ENCODE peak calls at places on chromosomes 1 and 21, in six cellular contexts. One of them, this sample, is unnamed.
A peak's percentile ranks its signal among the peaks of the same experiment; 100 is the strongest.

GRCh38 chr1:18939398-18940302 is 16.8 kb downstream of the IFFO2 start:
- DNase-seq in BJ: no peak
- DNase-seq in lung: no peak
- DNase-seq in AG10803: peak; percentile 71
- DNase-seq in IMR-90: peak; percentile 73
- DNase-seq in psoas muscle: no peak
- DNase-seq in this sample: no peak

GRCh38 chr1:247303211-247303610 is 28.5 kb downstream of the ZNF496 start:
- DNase-seq in BJ: no peak
- DNase-seq in lung: no peak
- DNase-seq in AG10803: no peak
- DNase-seq in psoas muscle: no peak
- DNase-seq in IMR-90: no peak
- DNase-seq in this sample: no peak

GRCh38 chr1:21139601-21140000 is 37.1 kb downstream of the EIF4G3 start:
- DNase-seq in AG10803: no peak
- DNase-seq in IMR-90: no peak
- DNase-seq in psoas muscle: peak; percentile 62
- DNase-seq in BJ: no peak
- DNase-seq in lung: no peak
- DNase-seq in this sample: no peak

GRCh38 chr1:83583351-83584014 is 415.4 kb downstream of the TTLL7 start:
- DNase-seq in IMR-90: no peak
- DNase-seq in psoas muscle: no peak
- DNase-seq in BJ: no peak
- DNase-seq in lung: no peak
- DNase-seq in AG10803: peak; percentile 13
- DNase-seq in this sample: no peak

GRCh38 chr1:167635941-167636340 is 5.9 kb downstream of the RCSD1 start:
- DNase-seq in BJ: no peak
- DNase-seq in AG10803: no peak
- DNase-seq in psoas muscle: no peak
- DNase-seq in IMR-90: no peak
- DNase-seq in lung: no peak
- DNase-seq in this sample: no peak

GRCh38 chr1:1374068-1374860 is 743 bp downstream of the AURKAIP1 start:
- DNase-seq in IMR-90: no peak
- DNase-seq in lung: no peak
- DNase-seq in BJ: no peak
- DNase-seq in psoas muscle: peak; percentile 69
- DNase-seq in AG10803: no peak
- DNase-seq in this sample: no peak

GRCh38 chr1:179762241-179762640 is 19.1 kb downstream of the FAM163A start:
- DNase-seq in AG10803: no peak
- DNase-seq in lung: no peak
- DNase-seq in IMR-90: no peak
- DNase-seq in BJ: no peak
- DNase-seq in psoas muscle: no peak
- DNase-seq in this sample: no peak

GRCh38 chr1:228372183-228373003 is 34.2 kb downstream of the TRIM11 start:
- DNase-seq in lung: no peak
- DNase-seq in psoas muscle: peak; percentile 75
- DNase-seq in IMR-90: no peak
- DNase-seq in AG10803: no peak
- DNase-seq in BJ: no peak
- DNase-seq in this sample: no peak

GRCh38 chr21:39685991-39686390 is 59.0 kb upstream of the IGSF5 start:
- DNase-seq in AG10803: no peak
- DNase-seq in lung: no peak
- DNase-seq in IMR-90: no peak
- DNase-seq in psoas muscle: no peak
- DNase-seq in BJ: no peak
- DNase-seq in this sample: no peak

GRCh38 chr1:53966794-53967193 is 20.6 kb downstream of the LRRC42 start:
- DNase-seq in psoas muscle: no peak
- DNase-seq in lung: no peak
- DNase-seq in AG10803: no peak
- DNase-seq in BJ: no peak
- DNase-seq in IMR-90: no peak
- DNase-seq in this sample: no peak

GRCh38 chr21:36966846-36967657 is 583 bp upstream of the HLCS start:
- DNase-seq in lung: no peak
- DNase-seq in AG10803: no peak
- DNase-seq in IMR-90: no peak
- DNase-seq in psoas muscle: no peak
- DNase-seq in BJ: no peak
- DNase-seq in this sample: no peak

DNA sequence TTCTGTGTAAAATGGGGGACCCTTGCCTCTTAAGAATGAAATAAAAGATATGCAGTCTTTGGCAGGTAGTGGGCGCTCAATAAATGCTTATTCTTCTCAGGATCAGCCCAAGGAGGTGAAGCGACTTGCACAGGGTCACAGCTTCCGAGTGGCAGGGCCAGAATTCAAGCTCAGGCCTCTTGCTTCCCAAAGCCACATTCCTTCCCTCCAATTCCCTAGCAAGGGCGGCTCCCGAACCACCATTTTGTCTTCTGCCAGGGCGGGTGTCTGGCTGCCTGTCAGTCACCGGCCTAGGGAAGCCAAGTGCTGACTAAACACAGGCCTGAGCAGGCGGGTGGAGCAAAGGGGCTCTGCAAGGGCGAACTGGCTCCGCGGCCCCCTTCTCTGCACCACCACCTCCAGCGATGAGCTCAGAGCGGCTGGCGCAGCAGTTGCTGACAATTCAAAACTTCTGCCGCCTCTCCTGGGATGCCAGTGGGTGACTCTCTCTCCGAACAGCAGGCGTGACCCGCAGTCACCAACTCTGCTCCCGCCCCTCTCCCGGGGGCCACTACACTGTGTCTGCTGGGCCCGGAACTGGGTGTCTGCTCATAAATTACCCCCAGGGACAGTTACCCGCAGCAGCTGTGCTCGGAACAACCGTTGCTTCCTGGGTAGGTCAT is 10.8 kb downstream of the GPR3 start:
- DNase-seq in psoas muscle: peak; percentile 91
- DNase-seq in lung: peak; percentile 51
- DNase-seq in IMR-90: peak; percentile 42
- DNase-seq in AG10803: peak; percentile 72
- DNase-seq in BJ: no peak
- DNase-seq in this sample: no peak
- TF ChIP-seq CTCF in psoas muscle: peak; percentile 19
- TF ChIP-seq CTCF in lung: no peak
- TF ChIP-seq CTCF in IMR-90: peak; percentile 28
- TF ChIP-seq CTCF in AG10803: peak; percentile 39
- TF ChIP-seq CTCF in BJ: peak; percentile 42
- TF ChIP-seq CTCF in this sample: peak; percentile 30

DNA sequence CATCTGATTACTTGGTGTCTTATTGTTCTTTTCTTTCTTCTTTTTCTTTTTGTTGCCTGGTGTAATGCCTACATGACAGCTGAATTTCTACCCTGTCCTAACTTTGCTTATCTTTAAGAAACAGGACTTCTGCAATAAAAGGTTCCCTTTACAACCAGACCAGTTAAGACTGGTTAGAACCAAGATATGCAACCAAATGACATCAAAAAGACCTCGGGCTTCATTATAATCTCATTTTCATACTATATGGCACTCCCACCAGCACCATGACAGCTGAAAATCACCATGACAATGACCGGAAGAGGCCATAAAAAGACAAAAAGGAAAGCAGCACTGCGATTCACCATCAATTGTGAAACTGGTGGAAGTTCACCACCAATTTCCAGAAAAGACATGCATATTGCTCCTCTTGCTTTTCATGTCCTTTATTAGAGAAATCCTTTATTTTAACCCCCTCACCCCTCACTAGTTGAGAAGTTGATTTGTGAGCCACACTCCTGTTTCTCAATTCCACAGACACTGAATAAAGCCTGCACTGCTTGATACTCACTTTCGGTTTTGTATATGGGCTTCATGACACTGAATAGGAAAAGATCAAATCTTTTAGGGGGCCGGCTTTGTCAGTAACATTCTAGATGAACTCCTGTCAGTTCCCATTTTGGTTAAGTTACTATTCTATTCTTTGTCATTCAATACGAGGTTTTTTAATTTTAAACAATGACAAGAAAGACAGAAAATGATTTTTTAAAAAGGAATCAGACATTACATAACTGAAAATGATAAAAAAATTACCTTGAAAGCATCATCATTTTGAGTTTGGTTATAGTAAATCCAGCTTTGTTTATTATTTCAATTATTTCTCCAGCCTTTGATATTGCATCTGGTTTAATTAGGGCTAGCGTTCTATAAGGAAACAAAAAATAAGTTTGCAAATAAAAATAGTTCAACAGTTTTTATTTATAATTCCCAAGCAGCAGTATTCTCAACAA is 58.1 kb downstream of the NME7 start:
- DNase-seq in psoas muscle: no peak
- DNase-seq in AG10803: no peak
- DNase-seq in IMR-90: no peak
- DNase-seq in BJ: no peak
- DNase-seq in lung: no peak
- DNase-seq in this sample: no peak
- H3K4me3 ChIP-seq in psoas muscle: no peak overlapping the region
- H3K4me3 ChIP-seq in AG10803: no peak overlapping the region
- H3K4me3 ChIP-seq in IMR-90: no peak overlapping the region
- H3K4me3 ChIP-seq in BJ: no peak overlapping the region
- H3K4me3 ChIP-seq in lung: no peak overlapping the region
- H3K4me3 ChIP-seq in this sample: no peak overlapping the region

DNA sequence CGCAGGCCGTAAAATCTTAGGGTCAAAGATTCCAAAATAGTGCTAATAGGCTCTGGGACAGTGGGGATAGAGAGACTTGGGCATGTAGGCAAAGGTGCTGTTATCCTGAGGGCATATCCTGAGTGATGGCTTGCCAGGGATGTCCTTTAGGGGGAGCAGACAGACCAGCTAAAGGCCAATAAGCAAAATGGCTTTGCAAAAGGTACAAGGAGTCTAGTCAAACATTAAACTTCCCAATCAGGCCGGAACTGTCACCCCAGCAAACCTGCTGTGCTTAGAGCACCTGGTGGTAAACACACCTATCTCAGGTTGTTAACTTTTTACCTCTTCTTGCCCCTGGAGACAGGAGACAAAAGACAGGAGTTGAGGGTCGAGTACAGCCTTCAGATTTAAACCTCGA is 49.1 kb downstream of the TRABD2B start:
- DNase-seq in psoas muscle: no peak
- DNase-seq in BJ: no peak
- DNase-seq in IMR-90: no peak
- DNase-seq in AG10803: no peak
- DNase-seq in lung: no peak
- DNase-seq in this sample: no peak
- TF ChIP-seq CTCF in psoas muscle: no peak
- TF ChIP-seq CTCF in BJ: no peak
- TF ChIP-seq CTCF in IMR-90: no peak
- TF ChIP-seq CTCF in AG10803: peak; percentile 30
- TF ChIP-seq CTCF in lung: no peak
- TF ChIP-seq CTCF in this sample: peak; percentile 26

GRCh38 chr1:109112652-109113285 is 1.1 kb upstream of the ELAPOR1 start:
- DNase-seq in IMR-90: peak; percentile 85
- DNase-seq in lung: peak; percentile 94
- DNase-seq in BJ: peak; percentile 44
- DNase-seq in AG10803: peak; percentile 84
- DNase-seq in psoas muscle: peak; percentile 97
- DNase-seq in this sample: peak; percentile 44
- H3K4me3 ChIP-seq in IMR-90: no peak overlapping the region
- H3K4me3 ChIP-seq in lung: no peak overlapping the region
- H3K4me3 ChIP-seq in BJ: peak overlapping the region; percentile 3
- H3K4me3 ChIP-seq in AG10803: peak overlapping the region; percentile 6
- H3K4me3 ChIP-seq in psoas muscle: peak overlapping the region; percentile 56
- H3K4me3 ChIP-seq in this sample: no peak overlapping the region

GRCh38 chr1:154329152-154329521 is 3.8 kb downstream of the ATP8B2 start:
- DNase-seq in psoas muscle: no peak
- DNase-seq in BJ: no peak
- DNase-seq in lung: no peak
- DNase-seq in AG10803: peak; percentile 15
- DNase-seq in IMR-90: no peak
- DNase-seq in this sample: no peak
- TF ChIP-seq CTCF in psoas muscle: no peak
- TF ChIP-seq CTCF in BJ: peak; percentile 49
- TF ChIP-seq CTCF in lung: no peak
- TF ChIP-seq CTCF in AG10803: peak; percentile 35
- TF ChIP-seq CTCF in IMR-90: peak; percentile 18
- TF ChIP-seq CTCF in this sample: peak; percentile 36

GRCh38 chr1:201730611-201731010 is 98.3 kb upstream of the IPO9 start:
- DNase-seq in BJ: no peak
- DNase-seq in psoas muscle: no peak
- DNase-seq in IMR-90: no peak
- DNase-seq in AG10803: no peak
- DNase-seq in lung: no peak
- DNase-seq in this sample: no peak
- H3K4me3 ChIP-seq in BJ: no peak overlapping the region
- H3K4me3 ChIP-seq in psoas muscle: no peak overlapping the region
- H3K4me3 ChIP-seq in IMR-90: no peak overlapping the region
- H3K4me3 ChIP-seq in AG10803: no peak overlapping the region
- H3K4me3 ChIP-seq in lung: no peak overlapping the region
- H3K4me3 ChIP-seq in this sample: no peak overlapping the region

DNA sequence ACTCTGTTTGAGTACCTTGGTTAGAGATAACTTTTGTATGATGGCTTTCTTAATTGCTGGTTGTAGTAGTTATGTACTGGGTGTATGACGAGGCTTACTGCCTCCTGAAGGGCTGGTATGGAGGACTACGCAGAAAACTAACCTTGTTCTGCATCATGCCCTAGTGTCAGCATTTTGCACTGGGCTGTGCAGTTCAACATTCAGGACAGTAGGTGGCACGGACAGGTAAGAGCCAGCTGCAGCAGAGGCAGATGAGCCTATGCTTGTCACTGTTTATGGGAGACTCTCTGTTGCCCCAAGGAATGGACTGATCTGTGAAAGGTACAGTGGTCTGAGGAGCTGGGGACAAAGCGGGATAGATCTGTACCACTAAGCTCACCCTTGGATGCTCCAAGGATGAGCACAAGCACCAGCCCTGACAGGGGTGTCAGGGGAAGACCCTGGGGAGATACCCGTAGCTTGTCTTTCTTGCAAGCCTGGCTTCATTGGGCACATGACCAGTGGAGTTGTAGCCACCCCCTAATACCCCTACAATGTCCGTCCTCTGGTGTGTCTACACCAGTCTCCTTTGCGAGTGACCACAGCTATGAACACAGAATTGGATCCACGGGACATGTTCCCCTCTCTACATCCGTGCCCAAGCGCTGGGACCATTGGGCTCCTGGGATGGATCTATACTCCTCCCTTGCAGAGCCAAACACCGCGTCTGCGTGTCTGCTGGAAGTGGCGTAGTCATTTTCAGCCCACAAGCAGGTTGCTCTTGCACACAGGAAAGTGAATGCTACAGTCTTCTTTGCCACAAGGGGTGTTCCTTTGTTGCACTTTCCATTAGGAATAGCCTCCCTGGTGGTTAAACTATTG is 51.1 kb upstream of the CFHR3 start:
- DNase-seq in lung: peak; percentile 45
- DNase-seq in psoas muscle: no peak
- DNase-seq in AG10803: peak; percentile 61
- DNase-seq in BJ: no peak
- DNase-seq in IMR-90: peak; percentile 23
- DNase-seq in this sample: peak; percentile 4
- TF ChIP-seq CTCF in lung: no peak
- TF ChIP-seq CTCF in psoas muscle: peak; percentile 7
- TF ChIP-seq CTCF in AG10803: peak; percentile 87
- TF ChIP-seq CTCF in BJ: peak; percentile 79
- TF ChIP-seq CTCF in IMR-90: peak; percentile 34
- TF ChIP-seq CTCF in this sample: peak; percentile 62

GRCh38 chr1:157042852-157043251 is 2.7 kb downstream of the ARHGEF11 start:
- DNase-seq in BJ: no peak
- DNase-seq in IMR-90: no peak
- DNase-seq in AG10803: peak; percentile 17
- DNase-seq in psoas muscle: no peak
- DNase-seq in lung: no peak
- DNase-seq in this sample: peak; percentile 33
- H3K4me3 ChIP-seq in BJ: no peak overlapping the region
- H3K4me3 ChIP-seq in IMR-90: no peak overlapping the region
- H3K4me3 ChIP-seq in AG10803: peak overlapping the region; percentile 69
- H3K4me3 ChIP-seq in psoas muscle: peak overlapping the region; percentile 78
- H3K4me3 ChIP-seq in lung: no peak overlapping the region
- H3K4me3 ChIP-seq in this sample: peak overlapping the region; percentile 86

This sample was measured in retinal pigment epithelial cell.